ENCODE peak calls at places on chromosomes 4 and X, in six cellular contexts. L is sigmoid colon, J is cardiac muscle cell, B is astrocyte, Q is A549, C is fibroblast of lung. T is an unnamed sample. For H3K4me1, the result is how much of the 10 kb centered on the place peaks cover.

GRCh38 chr4:3010998-3011397 is 47.6 kb downstream of the GRK4 start:
- DNase-seq in L (no peak), J (peak), B (peak), Q (no peak), C (peak), T (peak)

GRCh38 chr4:41221850-41222249 is 7.5 kb upstream of the APBB2 start:
- DNase-seq in L (no peak), J (no peak), B (no peak), Q (no peak), C (no peak), T (no peak)

GRCh38 chr4:74096265-74096980 is 2.6 kb downstream of the CXCL2 start:
- DNase-seq in L (no peak), J (peak), B (no peak), Q (peak), C (no peak), T (no peak)

GRCh38 chr4:2768124-2768523 is 12.0 kb upstream of the TNIP2 start:
- DNase-seq in L (peak), J (no peak), B (no peak), Q (no peak), C (no peak), T (no peak)

GRCh38 chrX:119181491-119181890 is 53.9 kb upstream of the KIAA1210 start:
- DNase-seq in L (no peak), J (peak), B (no peak), Q (peak), C (peak), T (no peak)

GRCh38 chr4:54879576-54879975 is 221.8 kb downstream of the KIT start:
- DNase-seq in L (no peak), J (peak), B (peak), Q (no peak), C (peak), T (peak)

GRCh38 chrX:153744210-153745066 is 19.6 kb upstream of the PLXNB3 start:
- DNase-seq in L (peak), J (no peak), B (no peak), Q (peak), C (no peak), T (peak)

GRCh38 chr4:25299476-25300203 is 12.9 kb upstream of the ZCCHC4 start:
- DNase-seq in L (no peak), J (no peak), B (no peak), Q (no peak), C (no peak), T (no peak)

GRCh38 chrX:111086521-111087127 is 9.4 kb upstream of the PAK3 start:
- DNase-seq in L (no peak), J (no peak), B (no peak), Q (no peak), C (no peak), T (no peak)

GRCh38 chrX:9569875-9570274 is 105.0 kb downstream of the TBL1X start:
- DNase-seq in L (no peak), J (peak), B (peak), Q (no peak), C (peak), T (peak)

GRCh38 chr4:56330691-56331090 is 56.6 kb downstream of the AASDH start:
- DNase-seq in L (no peak), J (peak), B (no peak), Q (peak), C (peak), T (no peak)

GRCh38 chr4:109754093-109754857 is 24.4 kb upstream of the PLA2G12A start:
- DNase-seq in L (no peak), J (no peak), B (no peak), Q (no peak), C (no peak), T (no peak)

GRCh38 chr4:30720656-30721352 is 635 bp downstream of the PCDH7 start:
- DNase-seq in L (peak), J (peak), B (peak), Q (peak), C (peak), T (peak)

GRCh38 chr4:10983885-10984284 is 299.3 kb upstream of the CLNK start:
- DNase-seq in L (no peak), J (no peak), B (no peak), Q (no peak), C (no peak), T (no peak)

GRCh38 chr4:42280327-42281095 is 116.8 kb upstream of the SHISA3 start:
- DNase-seq in L (no peak), J (peak), B (no peak), Q (peak), C (no peak), T (peak)

GRCh38 chr4:184899261-184900134 is 73.7 kb upstream of the ACSL1 start:
- DNase-seq in L (no peak), J (peak), B (no peak), Q (no peak), C (peak), T (no peak)

GRCh38 chrX:74422576-74423288 is 1.4 kb downstream of the SLC16A2 start:
- DNase-seq in L (peak), J (peak), B (peak), Q (no peak), C (peak), T (peak)

GRCh38 chrX:23815376-23815775 is 32.4 kb downstream of the SAT1 start:
- DNase-seq in L (no peak), J (no peak), B (no peak), Q (no peak), C (no peak), T (peak)

GRCh38 chr4:183345261-183345660 is 23.0 kb upstream of the CLDN24 start:
- DNase-seq in L (no peak), J (no peak), B (no peak), Q (no peak), C (no peak), T (no peak)

GRCh38 chr4:2443986-2444740 is 24.7 kb upstream of the RNF4 start:
- DNase-seq in L (no peak), J (no peak), B (no peak), Q (no peak), C (no peak), T (peak)

GRCh38 chr4:183832776-183833450 is 72.2 kb upstream of the STOX2 start:
- DNase-seq in L (no peak), J (no peak), B (no peak), Q (no peak), C (no peak), T (no peak)

GRCh38 chr4:21113496-21114213 is 413.4 kb downstream of the PACRGL start:
- DNase-seq in L (no peak), J (peak), B (peak), Q (no peak), C (peak), T (no peak)

GRCh38 chr4:83208776-83209365 is 75.7 kb downstream of the COQ2 start:
- DNase-seq in L (no peak), J (no peak), B (no peak), Q (peak), C (no peak), T (peak)

GRCh38 chr4:104860227-104861123 is 286.2 kb upstream of the TET2 start:
- DNase-seq in L (peak), J (peak), B (peak), Q (peak), C (peak), T (peak)

GRCh38 chrX:20173305-20173704 is 31.7 kb upstream of the EIF1AX start:
- DNase-seq in L (no peak), J (no peak), B (no peak), Q (no peak), C (no peak), T (no peak)

GRCh38 chr4:38313175-38313574 is 350.8 kb upstream of the KLF3 start:
- DNase-seq in L (no peak), J (no peak), B (no peak), Q (no peak), C (no peak), T (no peak)

GRCh38 chr4:81604683-81605082 is 133.0 kb upstream of the RASGEF1B start:
- DNase-seq in L (no peak), J (no peak), B (no peak), Q (no peak), C (no peak), T (no peak)

GRCh38 chrX:76420237-76420636 is 7.3 kb upstream of the MAGEE1 start:
- DNase-seq in L (no peak), J (no peak), B (no peak), Q (no peak), C (no peak), T (no peak)
- TF ChIP-seq CTCF in L (no peak), J (no peak), B (no peak), Q (peak), C (no peak), T (peak)

GRCh38 chr4:7052923-7053715 is 9.9 kb downstream of the TADA2B start:
- DNase-seq in L (peak), J (no peak), B (no peak), Q (no peak), C (peak), T (peak)

GRCh38 chr4:7052313-7052712 is 9.1 kb downstream of the TADA2B start:
- DNase-seq in L (no peak), J (no peak), B (no peak), Q (no peak), C (no peak), T (peak)

GRCh38 chr4:7055990-7056325 is 11.9 kb downstream of the GRPEL1 start:
- DNase-seq in L (peak), J (no peak), B (no peak), Q (no peak), C (no peak), T (peak)

GRCh38 chr4:7055111-7055989 is 12.2 kb downstream of the TADA2B start:
- DNase-seq in L (peak), J (no peak), B (no peak), Q (no peak), C (no peak), T (peak)

GRCh38 chr4:7054106-7054880 is 11.1 kb downstream of the TADA2B start:
- DNase-seq in L (no peak), J (no peak), B (no peak), Q (no peak), C (no peak), T (peak)
- H3K4me1 ChIP-seq in L (under half), J (under half), B (under half), Q (under half), C (under half), T (under half)

DNA sequence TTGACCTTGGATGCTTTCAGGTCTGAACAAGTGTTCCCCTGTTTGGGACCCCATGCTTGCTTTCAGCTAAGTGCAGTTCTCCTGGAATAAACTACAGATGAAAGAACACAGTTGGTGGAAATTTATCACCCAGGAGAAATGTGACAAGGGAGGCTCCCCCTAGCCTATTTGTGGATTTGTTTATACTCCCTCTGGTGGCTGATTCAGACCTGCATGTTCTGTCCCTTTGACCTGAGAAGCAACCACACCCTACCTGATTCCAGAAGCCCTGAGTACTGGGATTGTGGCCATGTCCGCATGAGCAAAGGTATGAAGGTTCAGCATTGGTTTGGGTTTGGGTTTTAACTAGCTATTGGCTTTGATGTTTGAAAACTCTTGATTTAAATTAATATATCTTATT is 440.9 kb downstream of the MID1IP1 start:
- DNase-seq in L (no peak), J (peak), B (peak), Q (peak), C (peak), T (peak)
- TF ChIP-seq CTCF in L (no peak), J (peak), B (peak), Q (peak), C (peak), T (peak)

GRCh38 chr4:110914791-110915190 is 291.9 kb upstream of the PITX2 start:
- DNase-seq in L (no peak), J (no peak), B (no peak), Q (no peak), C (no peak), T (no peak)
- H3K4me1 ChIP-seq in L (under half), J (under half), B (under half), Q (under half), C (under half), T (under half)

DNA sequence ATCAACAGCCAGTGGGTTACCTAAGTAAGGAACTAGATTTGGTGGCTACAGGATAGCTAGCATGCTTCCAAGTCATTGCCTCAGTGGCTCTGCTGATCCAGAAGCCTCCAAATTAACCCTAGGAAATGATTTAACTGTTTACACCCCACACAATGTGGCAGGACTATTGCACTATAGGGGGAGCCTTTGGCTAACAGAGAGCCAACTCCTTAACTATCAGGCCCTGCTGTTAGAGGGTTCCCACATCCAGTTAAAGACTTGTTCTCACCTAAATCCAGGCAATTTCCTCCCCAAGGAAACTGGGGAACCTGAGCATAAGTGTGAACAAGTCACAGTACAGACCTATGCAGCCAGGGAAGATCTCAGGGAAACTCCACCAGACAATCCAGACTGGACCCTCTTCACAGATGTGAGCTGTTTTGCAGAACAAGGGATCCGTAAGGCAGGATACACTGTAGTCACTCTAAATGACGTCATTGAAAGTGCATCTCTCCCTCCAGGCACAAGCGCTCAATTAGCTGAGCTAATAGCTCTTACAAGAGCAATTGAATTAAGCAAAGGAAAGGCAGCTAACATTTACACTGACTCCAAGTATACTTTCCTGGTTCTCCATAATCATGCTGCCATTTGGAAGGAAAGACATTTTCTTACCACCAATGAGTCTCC is 185.3 kb upstream of the SPOCK3 start:
- DNase-seq in L (no peak), J (no peak), B (no peak), Q (no peak), C (no peak), T (no peak)
- TF ChIP-seq CTCF in L (no peak), J (no peak), B (no peak), Q (no peak), C (no peak), T (no peak)